ENCODE peak calls at places on chromosomes 5 and 9, in four cellular contexts. R is retina, Y is WERI-Rb-1, G is HepG2. K is an unnamed sample.
A peak's percentile ranks its signal among the peaks of the same experiment; 100 is the strongest.

GRCh38 chr9:9003184-9003583 is 1203.6 kb upstream of the DMAC1 start:
- DNase-seq in R (peak; percentile 7), G (peak; percentile 16), Y (peak; percentile 39), K (no peak)

GRCh38 chr5:149576021-149576420 is 5.3 kb upstream of the ARHGEF37 start:
- DNase-seq in Y (no peak), R (no peak), G (no peak), K (no peak)

GRCh38 chr9:32331240-32331639 is 53.2 kb upstream of the ACO1 start:
- DNase-seq in Y (no peak), G (no peak), R (no peak), K (no peak)

GRCh38 chr9:37026936-37027581 is 7.0 kb downstream of the PAX5 start:
- DNase-seq in R (peak; percentile 66), G (no peak), Y (peak; percentile 20), K (no peak)

GRCh38 chr9:75889577-75889976 is 896 bp upstream of the PCSK5 start:
- DNase-seq in G (no peak), R (no peak), Y (peak; percentile 18), K (no peak)

GRCh38 chr9:104871961-104872527 is 55.9 kb downstream of the ABCA1 start:
- DNase-seq in R (no peak), G (no peak), Y (no peak), K (no peak)

GRCh38 chr9:3980771-3981170 is 319.1 kb downstream of the GLIS3 start:
- DNase-seq in R (peak; percentile 45), G (no peak), Y (no peak), K (no peak)

GRCh38 chr9:19286634-19287188 is 56.2 kb downstream of the DENND4C start:
- DNase-seq in Y (no peak), G (peak; percentile 4), R (no peak), K (peak; percentile 82)

GRCh38 chr5:78738693-78739300 is 90.2 kb upstream of the LHFPL2 start:
- DNase-seq in Y (no peak), G (no peak), R (no peak), K (peak; percentile 80)

GRCh38 chr5:78518365-78519197 is 130.0 kb downstream of the LHFPL2 start:
- DNase-seq in R (no peak), Y (no peak), G (peak; percentile 97), K (peak; percentile 94)

GRCh38 chr5:514101-514485 is 10.2 kb downstream of the SLC9A3 start:
- DNase-seq in G (no peak), R (no peak), Y (peak; percentile 51), K (no peak)

GRCh38 chr5:65482727-65483473 is 1.2 kb upstream of the ADAMTS6 start:
- DNase-seq in R (peak; percentile 66), G (peak; percentile 21), Y (no peak), K (peak; percentile 70)

GRCh38 chr9:76571288-76572204 is 112.6 kb downstream of the GCNT1 start:
- DNase-seq in R (peak; percentile 10), G (no peak), Y (no peak), K (peak; percentile 33)

GRCh38 chr9:126097679-126098078 is 228.9 kb upstream of the MVB12B start:
- DNase-seq in Y (no peak), G (no peak), R (no peak), K (no peak)

GRCh38 chr9:134509306-134509705 is 132.3 kb upstream of the COL5A1 start:
- DNase-seq in R (no peak), Y (no peak), G (no peak), K (no peak)

GRCh38 chr9:91207889-91208651 is 153.6 kb downstream of the AUH start:
- DNase-seq in G (peak; percentile 88), Y (no peak), R (no peak), K (peak; percentile 81)

GRCh38 chr9:107513464-107514092 is 24.0 kb upstream of the KLF4 start:
- DNase-seq in R (no peak), G (no peak), Y (no peak), K (no peak)

GRCh38 chr5:56534102-56534501 is 281.2 kb upstream of the MAP3K1 start:
- DNase-seq in R (no peak), Y (no peak), G (peak; percentile 46), K (peak; percentile 89)

GRCh38 chr5:10679336-10679988 is 81.6 kb downstream of the DAP start:
- DNase-seq in R (no peak), Y (no peak), G (no peak), K (no peak)

GRCh38 chr5:76944638-76945037 is 8.2 kb upstream of the CRHBP start:
- DNase-seq in R (no peak), G (no peak), Y (no peak), K (no peak)

GRCh38 chr5:93579561-93580386 is 1.2 kb downstream of the NR2F1-AS1 start:
- DNase-seq in R (peak; percentile 90), Y (peak; percentile 50), G (no peak), K (peak; percentile 33)

GRCh38 chr5:54063817-54064216 is 246.6 kb downstream of the ARL15 start:
- DNase-seq in G (no peak), R (no peak), Y (no peak), K (no peak)

GRCh38 chr9:76292658-76293057 is 101.6 kb downstream of the RFK start:
- DNase-seq in Y (no peak), R (no peak), G (no peak), K (no peak)

GRCh38 chr5:35136386-35136785 is 88.6 kb upstream of the AGXT2 start:
- DNase-seq in G (no peak), R (no peak), Y (no peak), K (no peak)

GRCh38 chr9:109062543-109062942 is 49.2 kb upstream of the CTNNAL1 start:
- DNase-seq in G (no peak), R (no peak), Y (no peak), K (no peak)

K was measured in small intestine.